ENCODE peak calls at places on chromosomes 3 and 15, in four cellular contexts. C, N, A and Y are unnamed samples.

GRCh38 chr15:28104326-28104725 is 5.2 kb upstream of the OCA2 start:
- DNase-seq in C (no peak), N (no peak), A (no peak), Y (no peak)

GRCh38 chr3:174191380-174191779 is 667.8 kb upstream of the NAALADL2 start:
- DNase-seq in C (no peak), N (no peak), A (no peak), Y (peak)

GRCh38 chr3:141051641-141052569 is 758 bp downstream of the SPSB4 start:
- DNase-seq in C (no peak), N (no peak), A (peak), Y (no peak)

GRCh38 chr3:97857401-97857800 is 35.6 kb downstream of the CRYBG3 start:
- DNase-seq in C (no peak), N (no peak), A (no peak), Y (no peak)

GRCh38 chr15:50798684-50799083 is 33.2 kb upstream of the SPPL2A start:
- DNase-seq in C (peak), N (no peak), A (no peak), Y (no peak)

GRCh38 chr15:59371458-59372351 is 966 bp downstream of the MYO1E start:
- DNase-seq in C (no peak), N (no peak), A (peak), Y (no peak)

GRCh38 chr3:156120528-156121251 is at the start of gene KCNAB1:
- DNase-seq in C (no peak), N (no peak), A (no peak), Y (no peak)

GRCh38 chr3:187783098-187783497 is 37.8 kb upstream of the BCL6 start:
- DNase-seq in C (no peak), N (no peak), A (no peak), Y (no peak)

GRCh38 chr3:160707187-160707789 is 30.3 kb downstream of the ARL14 start:
- DNase-seq in C (peak), N (peak), A (no peak), Y (peak)

GRCh38 chr3:11944052-11944673 is 60.0 kb upstream of the SYN2 start:
- DNase-seq in C (peak), N (peak), A (peak), Y (no peak)

GRCh38 chr3:59978979-59979378 is 929.2 kb upstream of the CFAP20DC start:
- DNase-seq in C (no peak), N (no peak), A (no peak), Y (peak)

GRCh38 chr3:171991166-171991565 is 48.2 kb upstream of the FNDC3B start:
- DNase-seq in C (no peak), N (no peak), A (no peak), Y (no peak)

GRCh38 chr15:66294157-66294931 is 976 bp downstream of the DIS3L start:
- DNase-seq in C (peak), N (no peak), A (no peak), Y (peak)

GRCh38 chr15:89307046-89307587 is 27.5 kb downstream of the POLG start:
- DNase-seq in C (no peak), N (no peak), A (no peak), Y (no peak)

GRCh38 chr3:189160519-189161309 is 11.1 kb upstream of the TPRG1 start:
- DNase-seq in C (no peak), N (no peak), A (no peak), Y (no peak)

GRCh38 chr3:79200456-79200855 is 567.3 kb downstream of the ROBO1 start:
- DNase-seq in C (no peak), N (no peak), A (no peak), Y (no peak)

GRCh38 chr3:17678116-17678741 is 64.2 kb downstream of the TBC1D5 start:
- DNase-seq in C (no peak), N (no peak), A (no peak), Y (no peak)

GRCh38 chr15:74869726-74870407 is 3.3 kb downstream of the SCAMP2 start:
- DNase-seq in C (no peak), N (peak), A (no peak), Y (peak)

GRCh38 chr3:36891651-36892268 is 53.1 kb downstream of the TRANK1 start:
- DNase-seq in C (no peak), N (no peak), A (peak), Y (peak)
- TF ChIP-seq GABPA in C (no peak), N (no peak), A (no peak), Y (no peak)

GRCh38 chr3:129375099-129375498 is 53.3 kb downstream of the EFCAB12 start:
- DNase-seq in C (no peak), N (no peak), A (no peak), Y (no peak)

GRCh38 chr3:129379582-129380358 is 48.7 kb downstream of the EFCAB12 start:
- DNase-seq in C (no peak), N (no peak), A (no peak), Y (no peak)

GRCh38 chr3:129377615-129378014 is 50.8 kb downstream of the EFCAB12 start:
- DNase-seq in C (no peak), N (no peak), A (no peak), Y (no peak)

GRCh38 chr3:129382366-129382765 is 46.1 kb downstream of the EFCAB12 start:
- DNase-seq in C (no peak), N (no peak), A (no peak), Y (no peak)

GRCh38 chr3:129378949-129379348 is 49.5 kb downstream of the EFCAB12 start:
- DNase-seq in C (no peak), N (no peak), A (no peak), Y (no peak)
- TF ChIP-seq GABPA in C (no peak), N (no peak), A (no peak), Y (no peak)

GRCh38 chr3:32138545-32139104 is 32.2 kb downstream of the GPD1L start:
- DNase-seq in C (no peak), N (no peak), A (no peak), Y (no peak)
- TF ChIP-seq GABPA in C (no peak), N (no peak), A (no peak), Y (no peak)

GRCh38 chr15:79397264-79397663 is 34.9 kb upstream of the MINAR1 start:
- DNase-seq in C (no peak), N (no peak), A (no peak), Y (no peak)

GRCh38 chr15:79399591-79399990 is 32.5 kb upstream of the MINAR1 start:
- DNase-seq in C (no peak), N (no peak), A (no peak), Y (no peak)

DNA sequence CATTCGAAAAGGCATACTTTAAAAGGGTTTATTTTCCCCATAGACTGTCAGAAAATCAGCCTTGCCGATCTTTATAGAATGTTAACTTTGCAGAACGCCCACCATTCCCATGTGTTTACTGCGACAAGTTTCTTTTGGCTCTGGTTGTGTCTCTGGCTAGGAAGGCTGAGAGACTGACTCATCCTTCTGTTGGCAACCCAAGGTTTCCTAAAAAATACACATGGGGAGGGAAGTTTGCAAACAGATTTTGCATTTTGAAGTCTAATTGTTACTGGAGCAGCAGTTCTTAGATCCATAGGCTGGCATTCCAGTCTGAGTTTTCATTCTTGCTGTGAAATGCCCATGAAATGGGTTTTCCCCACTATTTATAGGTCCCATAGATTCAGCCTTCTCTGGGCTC is 37.9 kb upstream of the MINAR1 start:
- DNase-seq in C (no peak), N (no peak), A (no peak), Y (no peak)
- TF ChIP-seq GABPA in C (no peak), N (no peak), A (no peak), Y (no peak)